ENCODE peak calls at places on chromosomes 2 and 18, in eight cellular contexts. One of them, this sample, is unnamed.

GRCh38 chr2:212227755-212228154 is 310.8 kb downstream of the ERBB4 start:
- DNase-seq in heart right ventricle: peak
- DNase-seq in fibroblast of lung: peak
- DNase-seq in osteoblast: peak
- DNase-seq in effector memory CD4-positive, alpha-beta T cell: no peak
- DNase-seq in body of pancreas: peak
- DNase-seq in uterus: no peak
- DNase-seq in WERI-Rb-1: no peak
- DNase-seq in this sample: no peak

GRCh38 chr2:46125798-46126197 is 171.4 kb upstream of the EPAS1 start:
- DNase-seq in osteoblast: no peak
- DNase-seq in heart right ventricle: no peak
- DNase-seq in WERI-Rb-1: peak
- DNase-seq in effector memory CD4-positive, alpha-beta T cell: no peak
- DNase-seq in body of pancreas: no peak
- DNase-seq in fibroblast of lung: no peak
- DNase-seq in uterus: no peak
- DNase-seq in this sample: no peak

GRCh38 chr2:124778076-124778475 is 753.0 kb downstream of the CNTNAP5 start:
- DNase-seq in body of pancreas: no peak
- DNase-seq in WERI-Rb-1: no peak
- DNase-seq in fibroblast of lung: peak
- DNase-seq in osteoblast: no peak
- DNase-seq in uterus: no peak
- DNase-seq in effector memory CD4-positive, alpha-beta T cell: no peak
- DNase-seq in heart right ventricle: no peak
- DNase-seq in this sample: no peak

GRCh38 chr18:78319264-78319663 is 660.4 kb upstream of the SALL3 start:
- DNase-seq in fibroblast of lung: no peak
- DNase-seq in osteoblast: no peak
- DNase-seq in heart right ventricle: no peak
- DNase-seq in WERI-Rb-1: no peak
- DNase-seq in uterus: no peak
- DNase-seq in body of pancreas: no peak
- DNase-seq in effector memory CD4-positive, alpha-beta T cell: no peak
- DNase-seq in this sample: no peak

GRCh38 chr2:218129756-218130155 is 3.9 kb downstream of the CXCR2 start:
- DNase-seq in fibroblast of lung: peak
- DNase-seq in WERI-Rb-1: no peak
- DNase-seq in heart right ventricle: no peak
- DNase-seq in body of pancreas: no peak
- DNase-seq in effector memory CD4-positive, alpha-beta T cell: no peak
- DNase-seq in uterus: no peak
- DNase-seq in osteoblast: peak
- DNase-seq in this sample: no peak

GRCh38 chr2:4258563-4258962 is 555.2 kb downstream of the DCDC2C start:
- DNase-seq in body of pancreas: no peak
- DNase-seq in effector memory CD4-positive, alpha-beta T cell: no peak
- DNase-seq in fibroblast of lung: no peak
- DNase-seq in osteoblast: no peak
- DNase-seq in heart right ventricle: no peak
- DNase-seq in WERI-Rb-1: no peak
- DNase-seq in uterus: no peak
- DNase-seq in this sample: no peak

GRCh38 chr2:96092896-96093295 is 23.5 kb downstream of the ADRA2B start:
- DNase-seq in heart right ventricle: no peak
- DNase-seq in effector memory CD4-positive, alpha-beta T cell: no peak
- DNase-seq in fibroblast of lung: no peak
- DNase-seq in WERI-Rb-1: no peak
- DNase-seq in uterus: no peak
- DNase-seq in osteoblast: no peak
- DNase-seq in body of pancreas: no peak
- DNase-seq in this sample: no peak

GRCh38 chr18:13550446-13551304 is 175.7 kb downstream of the FAM210A start:
- DNase-seq in fibroblast of lung: no peak
- DNase-seq in heart right ventricle: no peak
- DNase-seq in uterus: no peak
- DNase-seq in osteoblast: no peak
- DNase-seq in body of pancreas: no peak
- DNase-seq in effector memory CD4-positive, alpha-beta T cell: no peak
- DNase-seq in WERI-Rb-1: no peak
- DNase-seq in this sample: no peak

GRCh38 chr2:8304821-8305766 is 376.8 kb upstream of the ID2 start:
- DNase-seq in effector memory CD4-positive, alpha-beta T cell: no peak
- DNase-seq in body of pancreas: no peak
- DNase-seq in WERI-Rb-1: no peak
- DNase-seq in osteoblast: no peak
- DNase-seq in heart right ventricle: no peak
- DNase-seq in uterus: no peak
- DNase-seq in fibroblast of lung: no peak
- DNase-seq in this sample: no peak

GRCh38 chr2:8300216-8300615 is 381.6 kb upstream of the ID2 start:
- DNase-seq in heart right ventricle: no peak
- DNase-seq in fibroblast of lung: no peak
- DNase-seq in effector memory CD4-positive, alpha-beta T cell: no peak
- DNase-seq in uterus: no peak
- DNase-seq in WERI-Rb-1: no peak
- DNase-seq in osteoblast: no peak
- DNase-seq in body of pancreas: no peak
- DNase-seq in this sample: no peak

GRCh38 chr2:8300905-8301304 is 381.0 kb upstream of the ID2 start:
- DNase-seq in uterus: no peak
- DNase-seq in WERI-Rb-1: no peak
- DNase-seq in osteoblast: no peak
- DNase-seq in heart right ventricle: no peak
- DNase-seq in effector memory CD4-positive, alpha-beta T cell: no peak
- DNase-seq in fibroblast of lung: no peak
- DNase-seq in body of pancreas: no peak
- DNase-seq in this sample: no peak

GRCh38 chr2:8306530-8307351 is 375.1 kb upstream of the ID2 start:
- DNase-seq in effector memory CD4-positive, alpha-beta T cell: no peak
- DNase-seq in WERI-Rb-1: no peak
- DNase-seq in uterus: no peak
- DNase-seq in heart right ventricle: no peak
- DNase-seq in fibroblast of lung: peak
- DNase-seq in osteoblast: no peak
- DNase-seq in body of pancreas: no peak
- DNase-seq in this sample: no peak

DNA sequence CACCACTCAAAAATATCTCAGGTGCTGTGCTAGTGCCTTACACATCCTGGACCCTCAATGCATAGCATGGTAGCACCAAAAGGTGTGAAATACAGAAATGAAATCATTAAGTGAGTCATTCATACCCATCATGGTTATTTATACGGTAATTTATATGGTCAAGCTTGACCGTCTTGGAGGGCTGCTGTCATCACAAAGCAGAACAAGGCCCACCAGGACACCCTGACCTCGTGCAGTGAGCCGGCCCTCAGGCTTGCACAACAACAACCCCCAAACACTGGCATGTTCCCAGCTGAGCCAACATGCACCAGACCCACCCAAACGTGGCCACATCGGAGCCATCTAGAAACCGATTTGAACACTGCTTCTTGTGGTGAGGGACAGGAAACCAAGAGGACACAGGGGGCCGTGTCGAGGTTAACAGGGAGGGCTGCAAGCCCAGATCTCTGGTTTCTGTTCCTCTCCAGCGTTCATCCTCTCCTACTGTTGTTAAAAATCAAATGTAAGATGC is 378.5 kb upstream of the ID2 start:
- DNase-seq in effector memory CD4-positive, alpha-beta T cell: peak
- DNase-seq in osteoblast: no peak
- DNase-seq in heart right ventricle: peak
- DNase-seq in fibroblast of lung: peak
- DNase-seq in WERI-Rb-1: no peak
- DNase-seq in body of pancreas: peak
- DNase-seq in uterus: peak
- DNase-seq in this sample: peak
- H3K27ac ChIP-seq in effector memory CD4-positive, alpha-beta T cell: no peak
- H3K27ac ChIP-seq in osteoblast: no peak
- H3K27ac ChIP-seq in heart right ventricle: no peak
- H3K27ac ChIP-seq in fibroblast of lung: no peak
- H3K27ac ChIP-seq in WERI-Rb-1: no peak
- H3K27ac ChIP-seq in body of pancreas: peak
- H3K27ac ChIP-seq in uterus: no peak
- H3K27ac ChIP-seq in this sample: no peak

GRCh38 chr2:156323754-156324153 is 8.8 kb downstream of the NR4A2 start:
- DNase-seq in effector memory CD4-positive, alpha-beta T cell: no peak
- DNase-seq in body of pancreas: no peak
- DNase-seq in heart right ventricle: no peak
- DNase-seq in fibroblast of lung: no peak
- DNase-seq in osteoblast: no peak
- DNase-seq in WERI-Rb-1: no peak
- DNase-seq in uterus: no peak
- DNase-seq in this sample: no peak

GRCh38 chr2:156320491-156320896 is 12.0 kb downstream of the NR4A2 start:
- DNase-seq in effector memory CD4-positive, alpha-beta T cell: no peak
- DNase-seq in heart right ventricle: peak
- DNase-seq in uterus: no peak
- DNase-seq in body of pancreas: peak
- DNase-seq in osteoblast: peak
- DNase-seq in fibroblast of lung: peak
- DNase-seq in WERI-Rb-1: peak
- DNase-seq in this sample: no peak

GRCh38 chr2:156321243-156321904 is 11.1 kb downstream of the NR4A2 start:
- DNase-seq in effector memory CD4-positive, alpha-beta T cell: no peak
- DNase-seq in osteoblast: peak
- DNase-seq in fibroblast of lung: no peak
- DNase-seq in WERI-Rb-1: no peak
- DNase-seq in heart right ventricle: no peak
- DNase-seq in body of pancreas: peak
- DNase-seq in uterus: no peak
- DNase-seq in this sample: peak

GRCh38 chr2:156322103-156322671 is 10.3 kb downstream of the NR4A2 start:
- DNase-seq in heart right ventricle: no peak
- DNase-seq in WERI-Rb-1: no peak
- DNase-seq in osteoblast: peak
- DNase-seq in fibroblast of lung: no peak
- DNase-seq in uterus: no peak
- DNase-seq in body of pancreas: no peak
- DNase-seq in effector memory CD4-positive, alpha-beta T cell: no peak
- DNase-seq in this sample: no peak

DNA sequence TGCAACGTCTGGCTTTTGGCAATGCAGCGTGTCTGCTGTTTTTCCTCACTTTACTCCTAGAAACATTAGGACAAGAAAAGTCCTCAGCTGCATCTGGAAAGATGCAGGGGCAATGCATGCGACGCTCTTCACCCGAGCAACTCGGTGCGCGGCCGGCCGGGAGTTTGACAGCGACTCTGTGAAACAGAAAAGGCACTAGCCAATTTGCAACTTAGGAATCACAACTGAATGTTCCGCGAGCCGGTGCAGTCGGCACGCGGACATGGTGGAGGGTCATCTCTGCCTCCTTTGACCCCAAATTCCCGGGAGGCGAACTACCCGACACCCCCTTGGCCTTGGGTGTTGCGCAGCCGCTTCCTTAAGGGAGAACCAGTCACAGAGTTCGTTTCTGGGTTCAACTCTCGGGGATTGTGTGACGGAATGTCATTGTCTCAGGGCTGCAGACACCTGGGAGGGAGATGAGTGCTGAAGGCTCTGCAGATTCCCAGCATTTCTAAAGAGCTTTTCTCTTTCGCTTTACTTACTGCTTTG is 9.8 kb downstream of the NR4A2 start:
- DNase-seq in effector memory CD4-positive, alpha-beta T cell: no peak
- DNase-seq in heart right ventricle: no peak
- DNase-seq in osteoblast: peak
- DNase-seq in uterus: no peak
- DNase-seq in body of pancreas: no peak
- DNase-seq in fibroblast of lung: no peak
- DNase-seq in WERI-Rb-1: no peak
- DNase-seq in this sample: no peak
- H3K4me3 ChIP-seq in effector memory CD4-positive, alpha-beta T cell: no peak
- H3K4me3 ChIP-seq in heart right ventricle: peak
- H3K4me3 ChIP-seq in osteoblast: no peak
- H3K4me3 ChIP-seq in uterus: no peak
- H3K4me3 ChIP-seq in body of pancreas: no peak
- H3K4me3 ChIP-seq in fibroblast of lung: no peak
- H3K4me3 ChIP-seq in WERI-Rb-1: no peak
- H3K4me3 ChIP-seq in this sample: peak

GRCh38 chr2:207161724-207162123 is 4.0 kb downstream of the KLF7 start:
- DNase-seq in WERI-Rb-1: no peak
- DNase-seq in osteoblast: no peak
- DNase-seq in body of pancreas: no peak
- DNase-seq in uterus: no peak
- DNase-seq in effector memory CD4-positive, alpha-beta T cell: no peak
- DNase-seq in fibroblast of lung: peak
- DNase-seq in heart right ventricle: no peak
- DNase-seq in this sample: no peak

GRCh38 chr2:207162319-207162718 is 3.4 kb downstream of the KLF7 start:
- DNase-seq in body of pancreas: no peak
- DNase-seq in effector memory CD4-positive, alpha-beta T cell: no peak
- DNase-seq in uterus: no peak
- DNase-seq in WERI-Rb-1: no peak
- DNase-seq in osteoblast: peak
- DNase-seq in heart right ventricle: no peak
- DNase-seq in fibroblast of lung: peak
- DNase-seq in this sample: no peak

GRCh38 chr2:207161247-207161646 is 4.5 kb downstream of the KLF7 start:
- DNase-seq in WERI-Rb-1: no peak
- DNase-seq in uterus: no peak
- DNase-seq in fibroblast of lung: no peak
- DNase-seq in osteoblast: no peak
- DNase-seq in effector memory CD4-positive, alpha-beta T cell: no peak
- DNase-seq in body of pancreas: no peak
- DNase-seq in heart right ventricle: no peak
- DNase-seq in this sample: no peak

GRCh38 chr2:207159002-207159401 is 6.7 kb downstream of the KLF7 start:
- DNase-seq in uterus: no peak
- DNase-seq in effector memory CD4-positive, alpha-beta T cell: no peak
- DNase-seq in body of pancreas: no peak
- DNase-seq in heart right ventricle: no peak
- DNase-seq in osteoblast: no peak
- DNase-seq in WERI-Rb-1: no peak
- DNase-seq in fibroblast of lung: no peak
- DNase-seq in this sample: no peak

DNA sequence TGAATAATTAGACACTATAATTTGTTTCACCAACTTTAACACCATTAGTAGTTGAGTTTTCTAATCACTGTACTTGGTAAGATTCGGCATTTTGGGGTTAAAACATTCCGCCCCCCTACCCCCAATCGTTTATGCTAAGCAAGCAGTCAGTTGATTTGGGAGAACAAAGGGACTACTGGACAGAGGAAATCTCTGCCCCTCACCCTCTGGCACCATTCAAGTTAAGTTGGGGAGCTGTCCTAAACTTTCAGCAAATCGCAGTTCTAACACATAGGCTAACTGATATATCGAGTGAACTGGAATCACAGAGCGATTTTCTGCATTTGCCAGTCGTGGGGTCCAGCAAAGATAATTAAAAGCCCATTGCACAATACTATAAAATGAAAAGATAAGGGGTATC is 5.6 kb downstream of the KLF7 start:
- DNase-seq in uterus: no peak
- DNase-seq in fibroblast of lung: peak
- DNase-seq in heart right ventricle: no peak
- DNase-seq in osteoblast: no peak
- DNase-seq in body of pancreas: no peak
- DNase-seq in effector memory CD4-positive, alpha-beta T cell: no peak
- DNase-seq in WERI-Rb-1: no peak
- DNase-seq in this sample: no peak
- H3K27ac ChIP-seq in uterus: no peak
- H3K27ac ChIP-seq in fibroblast of lung: no peak
- H3K27ac ChIP-seq in heart right ventricle: no peak
- H3K27ac ChIP-seq in osteoblast: no peak
- H3K27ac ChIP-seq in body of pancreas: no peak
- H3K27ac ChIP-seq in effector memory CD4-positive, alpha-beta T cell: no peak
- H3K27ac ChIP-seq in WERI-Rb-1: no peak
- H3K27ac ChIP-seq in this sample: no peak

GRCh38 chr2:88199912-88200682 is 30.0 kb downstream of the THNSL2 start:
- DNase-seq in effector memory CD4-positive, alpha-beta T cell: no peak
- DNase-seq in WERI-Rb-1: peak
- DNase-seq in osteoblast: no peak
- DNase-seq in uterus: no peak
- DNase-seq in heart right ventricle: peak
- DNase-seq in body of pancreas: no peak
- DNase-seq in fibroblast of lung: peak
- DNase-seq in this sample: peak
- H3K4me3 ChIP-seq in effector memory CD4-positive, alpha-beta T cell: no peak
- H3K4me3 ChIP-seq in WERI-Rb-1: no peak
- H3K4me3 ChIP-seq in osteoblast: no peak
- H3K4me3 ChIP-seq in uterus: no peak
- H3K4me3 ChIP-seq in heart right ventricle: no peak
- H3K4me3 ChIP-seq in body of pancreas: no peak
- H3K4me3 ChIP-seq in fibroblast of lung: no peak
- H3K4me3 ChIP-seq in this sample: no peak